ENCODE peak calls at places on chromosomes 7 and 10, in six cellular contexts. One of them, this sample, is unnamed.

GRCh38 chr7:54961391-54961790 is 57.4 kb upstream of the EGFR start:
- DNase-seq in LHCN-M2: peak
- DNase-seq in K562: no peak
- DNase-seq in H9: no peak
- DNase-seq in endodermal cell: no peak
- DNase-seq in stimulated activated CD8-positive, alpha-beta memory T cell treated with anti-CD3 and anti-CD28 coated beads, Interleukin-7, amount 100 ng/mL, for 1 hour: no peak
- DNase-seq in this sample: peak

GRCh38 chr10:132665946-132666732 is 119.8 kb downstream of the NKX6-2 start:
- DNase-seq in LHCN-M2: peak
- DNase-seq in K562: peak
- DNase-seq in H9: no peak
- DNase-seq in endodermal cell: no peak
- DNase-seq in stimulated activated CD8-positive, alpha-beta memory T cell treated with anti-CD3 and anti-CD28 coated beads, Interleukin-7, amount 100 ng/mL, for 1 hour: no peak
- DNase-seq in this sample: peak

GRCh38 chr7:94222516-94222915 is 172.2 kb upstream of the COL1A2 start:
- DNase-seq in LHCN-M2: no peak
- DNase-seq in K562: no peak
- DNase-seq in H9: no peak
- DNase-seq in endodermal cell: no peak
- DNase-seq in stimulated activated CD8-positive, alpha-beta memory T cell treated with anti-CD3 and anti-CD28 coated beads, Interleukin-7, amount 100 ng/mL, for 1 hour: no peak
- DNase-seq in this sample: peak

GRCh38 chr7:137882261-137882668 is 35.5 kb upstream of the DGKI start:
- DNase-seq in LHCN-M2: peak
- DNase-seq in K562: peak
- DNase-seq in H9: no peak
- DNase-seq in endodermal cell: no peak
- DNase-seq in stimulated activated CD8-positive, alpha-beta memory T cell treated with anti-CD3 and anti-CD28 coated beads, Interleukin-7, amount 100 ng/mL, for 1 hour: no peak
- DNase-seq in this sample: peak

GRCh38 chr10:8910314-8910713 is 855.8 kb downstream of the GATA3 start:
- DNase-seq in LHCN-M2: no peak
- DNase-seq in K562: no peak
- DNase-seq in H9: no peak
- DNase-seq in endodermal cell: peak
- DNase-seq in stimulated activated CD8-positive, alpha-beta memory T cell treated with anti-CD3 and anti-CD28 coated beads, Interleukin-7, amount 100 ng/mL, for 1 hour: no peak
- DNase-seq in this sample: no peak

GRCh38 chr10:110488124-110488681 is 9.5 kb upstream of the DUSP5 start:
- DNase-seq in LHCN-M2: peak
- DNase-seq in K562: no peak
- DNase-seq in H9: no peak
- DNase-seq in endodermal cell: no peak
- DNase-seq in stimulated activated CD8-positive, alpha-beta memory T cell treated with anti-CD3 and anti-CD28 coated beads, Interleukin-7, amount 100 ng/mL, for 1 hour: no peak
- DNase-seq in this sample: peak

GRCh38 chr7:65233409-65234034 is 140.1 kb upstream of the ZNF92 start:
- DNase-seq in LHCN-M2: no peak
- DNase-seq in K562: no peak
- DNase-seq in H9: no peak
- DNase-seq in endodermal cell: peak
- DNase-seq in stimulated activated CD8-positive, alpha-beta memory T cell treated with anti-CD3 and anti-CD28 coated beads, Interleukin-7, amount 100 ng/mL, for 1 hour: no peak
- DNase-seq in this sample: no peak

GRCh38 chr10:125023862-125024495 is 82.1 kb downstream of the ZRANB1 start:
- DNase-seq in LHCN-M2: no peak
- DNase-seq in K562: no peak
- DNase-seq in H9: no peak
- DNase-seq in endodermal cell: no peak
- DNase-seq in stimulated activated CD8-positive, alpha-beta memory T cell treated with anti-CD3 and anti-CD28 coated beads, Interleukin-7, amount 100 ng/mL, for 1 hour: no peak
- DNase-seq in this sample: no peak

GRCh38 chr10:11472158-11472753 is 139.2 kb downstream of the USP6NL start:
- DNase-seq in LHCN-M2: peak
- DNase-seq in K562: peak
- DNase-seq in H9: peak
- DNase-seq in endodermal cell: peak
- DNase-seq in stimulated activated CD8-positive, alpha-beta memory T cell treated with anti-CD3 and anti-CD28 coated beads, Interleukin-7, amount 100 ng/mL, for 1 hour: peak
- DNase-seq in this sample: peak

GRCh38 chr10:82288461-82288881 is 413.5 kb downstream of the NRG3 start:
- DNase-seq in LHCN-M2: no peak
- DNase-seq in K562: no peak
- DNase-seq in H9: no peak
- DNase-seq in endodermal cell: no peak
- DNase-seq in stimulated activated CD8-positive, alpha-beta memory T cell treated with anti-CD3 and anti-CD28 coated beads, Interleukin-7, amount 100 ng/mL, for 1 hour: no peak
- DNase-seq in this sample: no peak

This sample was measured in HCEC 1CT.